ENCODE peak calls at places on chromosomes 3 and 15, in five cellular contexts. H is HS-5; I is GM23248; O is stimulated activated CD8-positive, alpha-beta memory T cell treated with anti-CD3 and anti-CD28 coated beads, Interleukin-7, amount 100 ng/mL, for 4 hours; R is amniotic stem cell. Z is an unnamed sample.

GRCh38 chr15:57506422-57506821 is 85.3 kb upstream of the MYZAP start:
- DNase-seq in O (no peak), H (no peak), R (no peak), I (peak), Z (no peak)

GRCh38 chr15:66770518-66771350 is 68.7 kb downstream of the SMAD6 start:
- DNase-seq in H (no peak), R (no peak), I (no peak), O (no peak), Z (no peak)

GRCh38 chr15:35289029-35289617 is 204.0 kb upstream of the NANOGP8 start:
- DNase-seq in O (no peak), I (peak), H (peak), R (no peak), Z (no peak)

GRCh38 chr3:144018776-144019175 is 47.2 kb downstream of the DIPK2A start:
- DNase-seq in H (peak), I (peak), R (peak), O (no peak), Z (peak)

GRCh38 chr3:83843716-83844115 is 1115.1 kb upstream of the CADM2 start:
- DNase-seq in H (no peak), R (no peak), I (no peak), O (no peak), Z (no peak)

GRCh38 chr15:74960995-74961588 is 4.5 kb upstream of the RPP25 start:
- DNase-seq in H (no peak), R (no peak), O (no peak), I (no peak), Z (no peak)

GRCh38 chr15:84929795-84930371 is 45.4 kb downstream of the SLC28A1 start:
- DNase-seq in O (no peak), H (no peak), I (peak), R (peak), Z (peak)

GRCh38 chr3:108388136-108389132 is 92.1 kb downstream of the HHLA2 start:
- DNase-seq in O (no peak), R (no peak), I (peak), H (no peak), Z (no peak)

GRCh38 chr3:136751259-136752045 is 726 bp downstream of the STAG1 start:
- DNase-seq in I (peak), R (peak), H (no peak), O (peak), Z (no peak)

GRCh38 chr3:117706037-117706436 is 996.5 kb downstream of the TUSC7 start:
- DNase-seq in R (peak), H (peak), O (no peak), I (peak), Z (peak)

GRCh38 chr3:177776656-177777055 is 579.4 kb upstream of the TBL1XR1 start:
- DNase-seq in R (no peak), I (peak), H (no peak), O (no peak), Z (no peak)

GRCh38 chr15:76994971-76995945 is at the start of gene PSTPIP1:
- DNase-seq in R (no peak), I (peak), H (no peak), O (peak), Z (no peak)

GRCh38 chr3:48997714-48998637 is 7.9 kb downstream of the P4HTM start:
- DNase-seq in O (no peak), I (no peak), R (no peak), H (no peak), Z (no peak)

GRCh38 chr15:51341366-51342248 is at the start of gene GLDN:
- DNase-seq in R (no peak), H (no peak), O (no peak), I (peak), Z (no peak)

GRCh38 chr3:168030488-168031054 is 65.2 kb downstream of the GOLIM4 start:
- DNase-seq in I (no peak), H (no peak), R (no peak), O (no peak), Z (no peak)

GRCh38 chr3:27666708-27667107 is 55.4 kb downstream of the EOMES start:
- DNase-seq in I (peak), O (no peak), R (peak), H (no peak), Z (peak)

GRCh38 chr3:124409650-124410275 is 320.5 kb upstream of the UMPS start:
- DNase-seq in I (peak), R (no peak), O (no peak), H (peak), Z (no peak)